ENCODE peak calls at places on chromosome 13, in eight cellular contexts. One of them, this sample, is unnamed.

GRCh38 chr13:48578516-48579166 is 45.8 kb upstream of the RCBTB2 start:
- DNase-seq in HS-27A: no peak
- DNase-seq in RPMI7951: no peak
- DNase-seq in progenitor cell of endocrine pancreas: no peak
- DNase-seq in AG20443: no peak
- DNase-seq in ACHN: no peak
- DNase-seq in foreskin keratinocyte: no peak
- DNase-seq in stimulated activated naive CD8-positive, alpha-beta T cell treated with anti-CD3 and anti-CD28 coated beads, Interleukin-15, Interleukin-2, amounts not matched to agents 100 U/mL and 50 U/mL, for 24 hours: no peak
- DNase-seq in this sample: no peak

GRCh38 chr13:49351871-49352270 is 92.0 kb downstream of the CAB39L start:
- DNase-seq in progenitor cell of endocrine pancreas: no peak
- DNase-seq in AG20443: no peak
- DNase-seq in stimulated activated naive CD8-positive, alpha-beta T cell treated with anti-CD3 and anti-CD28 coated beads, Interleukin-15, Interleukin-2, amounts not matched to agents 100 U/mL and 50 U/mL, for 24 hours: no peak
- DNase-seq in ACHN: no peak
- DNase-seq in HS-27A: no peak
- DNase-seq in foreskin keratinocyte: no peak
- DNase-seq in RPMI7951: no peak
- DNase-seq in this sample: no peak

GRCh38 chr13:33434676-33435075 is 149.1 kb upstream of the STARD13 start:
- DNase-seq in foreskin keratinocyte: no peak
- DNase-seq in progenitor cell of endocrine pancreas: no peak
- DNase-seq in AG20443: no peak
- DNase-seq in stimulated activated naive CD8-positive, alpha-beta T cell treated with anti-CD3 and anti-CD28 coated beads, Interleukin-15, Interleukin-2, amounts not matched to agents 100 U/mL and 50 U/mL, for 24 hours: no peak
- DNase-seq in HS-27A: no peak
- DNase-seq in ACHN: no peak
- DNase-seq in RPMI7951: no peak
- DNase-seq in this sample: no peak

GRCh38 chr13:101267656-101268055 is 148.7 kb downstream of the NALCN start:
- DNase-seq in progenitor cell of endocrine pancreas: no peak
- DNase-seq in RPMI7951: peak; percentile 89
- DNase-seq in stimulated activated naive CD8-positive, alpha-beta T cell treated with anti-CD3 and anti-CD28 coated beads, Interleukin-15, Interleukin-2, amounts not matched to agents 100 U/mL and 50 U/mL, for 24 hours: no peak
- DNase-seq in foreskin keratinocyte: peak; percentile 58
- DNase-seq in HS-27A: no peak
- DNase-seq in AG20443: peak; percentile 47
- DNase-seq in ACHN: no peak
- DNase-seq in this sample: no peak

GRCh38 chr13:103194871-103195270 is 128.7 kb upstream of the SLC10A2 start:
- DNase-seq in AG20443: no peak
- DNase-seq in ACHN: no peak
- DNase-seq in HS-27A: no peak
- DNase-seq in foreskin keratinocyte: no peak
- DNase-seq in RPMI7951: no peak
- DNase-seq in stimulated activated naive CD8-positive, alpha-beta T cell treated with anti-CD3 and anti-CD28 coated beads, Interleukin-15, Interleukin-2, amounts not matched to agents 100 U/mL and 50 U/mL, for 24 hours: no peak
- DNase-seq in progenitor cell of endocrine pancreas: no peak
- DNase-seq in this sample: no peak

GRCh38 chr13:49615844-49616687 is 12.2 kb upstream of the ARL11 start:
- DNase-seq in foreskin keratinocyte: no peak
- DNase-seq in progenitor cell of endocrine pancreas: no peak
- DNase-seq in RPMI7951: no peak
- DNase-seq in AG20443: no peak
- DNase-seq in stimulated activated naive CD8-positive, alpha-beta T cell treated with anti-CD3 and anti-CD28 coated beads, Interleukin-15, Interleukin-2, amounts not matched to agents 100 U/mL and 50 U/mL, for 24 hours: no peak
- DNase-seq in ACHN: no peak
- DNase-seq in HS-27A: no peak
- DNase-seq in this sample: no peak

GRCh38 chr13:43567608-43568007 is 219.2 kb downstream of the ENOX1 start:
- DNase-seq in HS-27A: no peak
- DNase-seq in ACHN: no peak
- DNase-seq in foreskin keratinocyte: peak; percentile 52
- DNase-seq in AG20443: no peak
- DNase-seq in stimulated activated naive CD8-positive, alpha-beta T cell treated with anti-CD3 and anti-CD28 coated beads, Interleukin-15, Interleukin-2, amounts not matched to agents 100 U/mL and 50 U/mL, for 24 hours: no peak
- DNase-seq in progenitor cell of endocrine pancreas: no peak
- DNase-seq in RPMI7951: peak; percentile 2
- DNase-seq in this sample: no peak

GRCh38 chr13:112619730-112620639 is 32.0 kb upstream of the TUBGCP3 start:
- DNase-seq in stimulated activated naive CD8-positive, alpha-beta T cell treated with anti-CD3 and anti-CD28 coated beads, Interleukin-15, Interleukin-2, amounts not matched to agents 100 U/mL and 50 U/mL, for 24 hours: no peak
- DNase-seq in ACHN: no peak
- DNase-seq in progenitor cell of endocrine pancreas: peak; percentile 36
- DNase-seq in foreskin keratinocyte: peak; percentile 17
- DNase-seq in RPMI7951: no peak
- DNase-seq in AG20443: no peak
- DNase-seq in HS-27A: no peak
- DNase-seq in this sample: no peak

GRCh38 chr13:25371608-25372274 is at the start of gene ATP8A2:
- DNase-seq in HS-27A: no peak
- DNase-seq in AG20443: peak; percentile 49
- DNase-seq in RPMI7951: no peak
- DNase-seq in progenitor cell of endocrine pancreas: peak; percentile 17
- DNase-seq in foreskin keratinocyte: no peak
- DNase-seq in stimulated activated naive CD8-positive, alpha-beta T cell treated with anti-CD3 and anti-CD28 coated beads, Interleukin-15, Interleukin-2, amounts not matched to agents 100 U/mL and 50 U/mL, for 24 hours: no peak
- DNase-seq in ACHN: peak; percentile 3
- DNase-seq in this sample: peak; percentile 45

GRCh38 chr13:40565282-40566148 is 100.9 kb downstream of the FOXO1 start:
- DNase-seq in AG20443: no peak
- DNase-seq in RPMI7951: peak; percentile 11
- DNase-seq in stimulated activated naive CD8-positive, alpha-beta T cell treated with anti-CD3 and anti-CD28 coated beads, Interleukin-15, Interleukin-2, amounts not matched to agents 100 U/mL and 50 U/mL, for 24 hours: peak; percentile 20
- DNase-seq in ACHN: no peak
- DNase-seq in progenitor cell of endocrine pancreas: no peak
- DNase-seq in foreskin keratinocyte: peak; percentile 18
- DNase-seq in HS-27A: no peak
- DNase-seq in this sample: no peak

GRCh38 chr13:28753208-28753892 is 34.6 kb upstream of the SLC46A3 start:
- DNase-seq in foreskin keratinocyte: peak; percentile 85
- DNase-seq in stimulated activated naive CD8-positive, alpha-beta T cell treated with anti-CD3 and anti-CD28 coated beads, Interleukin-15, Interleukin-2, amounts not matched to agents 100 U/mL and 50 U/mL, for 24 hours: no peak
- DNase-seq in AG20443: peak; percentile 90
- DNase-seq in progenitor cell of endocrine pancreas: no peak
- DNase-seq in RPMI7951: peak; percentile 95
- DNase-seq in ACHN: peak; percentile 85
- DNase-seq in HS-27A: peak; percentile 53
- DNase-seq in this sample: no peak

GRCh38 chr13:72586519-72586918 is 140.9 kb downstream of the MZT1 start:
- DNase-seq in RPMI7951: no peak
- DNase-seq in HS-27A: no peak
- DNase-seq in ACHN: no peak
- DNase-seq in stimulated activated naive CD8-positive, alpha-beta T cell treated with anti-CD3 and anti-CD28 coated beads, Interleukin-15, Interleukin-2, amounts not matched to agents 100 U/mL and 50 U/mL, for 24 hours: no peak
- DNase-seq in progenitor cell of endocrine pancreas: no peak
- DNase-seq in foreskin keratinocyte: no peak
- DNase-seq in AG20443: no peak
- DNase-seq in this sample: no peak

GRCh38 chr13:29713841-29714240 is 118.4 kb upstream of the SLC7A1 start:
- DNase-seq in foreskin keratinocyte: peak; percentile 24
- DNase-seq in RPMI7951: peak; percentile 26
- DNase-seq in progenitor cell of endocrine pancreas: no peak
- DNase-seq in stimulated activated naive CD8-positive, alpha-beta T cell treated with anti-CD3 and anti-CD28 coated beads, Interleukin-15, Interleukin-2, amounts not matched to agents 100 U/mL and 50 U/mL, for 24 hours: no peak
- DNase-seq in AG20443: peak; percentile 34
- DNase-seq in HS-27A: no peak
- DNase-seq in ACHN: peak; percentile 2
- DNase-seq in this sample: no peak

GRCh38 chr13:113905942-113906341 is 42.1 kb upstream of the GAS6 start:
- DNase-seq in ACHN: no peak
- DNase-seq in stimulated activated naive CD8-positive, alpha-beta T cell treated with anti-CD3 and anti-CD28 coated beads, Interleukin-15, Interleukin-2, amounts not matched to agents 100 U/mL and 50 U/mL, for 24 hours: no peak
- DNase-seq in foreskin keratinocyte: no peak
- DNase-seq in AG20443: no peak
- DNase-seq in progenitor cell of endocrine pancreas: no peak
- DNase-seq in HS-27A: no peak
- DNase-seq in RPMI7951: no peak
- DNase-seq in this sample: no peak

GRCh38 chr13:49821216-49821820 is 28.8 kb upstream of the KPNA3 start:
- DNase-seq in foreskin keratinocyte: no peak
- DNase-seq in HS-27A: no peak
- DNase-seq in progenitor cell of endocrine pancreas: no peak
- DNase-seq in AG20443: no peak
- DNase-seq in ACHN: no peak
- DNase-seq in stimulated activated naive CD8-positive, alpha-beta T cell treated with anti-CD3 and anti-CD28 coated beads, Interleukin-15, Interleukin-2, amounts not matched to agents 100 U/mL and 50 U/mL, for 24 hours: no peak
- DNase-seq in RPMI7951: peak; percentile 42
- DNase-seq in this sample: no peak

GRCh38 chr13:36718146-36718545 is 44.3 kb downstream of the SERTM1 start:
- DNase-seq in foreskin keratinocyte: peak; percentile 15
- DNase-seq in stimulated activated naive CD8-positive, alpha-beta T cell treated with anti-CD3 and anti-CD28 coated beads, Interleukin-15, Interleukin-2, amounts not matched to agents 100 U/mL and 50 U/mL, for 24 hours: no peak
- DNase-seq in progenitor cell of endocrine pancreas: no peak
- DNase-seq in AG20443: no peak
- DNase-seq in RPMI7951: peak; percentile 41
- DNase-seq in ACHN: no peak
- DNase-seq in HS-27A: no peak
- DNase-seq in this sample: no peak

GRCh38 chr13:107788464-107789165 is 426.7 kb downstream of the LIG4 start:
- DNase-seq in AG20443: no peak
- DNase-seq in progenitor cell of endocrine pancreas: no peak
- DNase-seq in RPMI7951: no peak
- DNase-seq in foreskin keratinocyte: no peak
- DNase-seq in ACHN: no peak
- DNase-seq in HS-27A: no peak
- DNase-seq in stimulated activated naive CD8-positive, alpha-beta T cell treated with anti-CD3 and anti-CD28 coated beads, Interleukin-15, Interleukin-2, amounts not matched to agents 100 U/mL and 50 U/mL, for 24 hours: no peak
- DNase-seq in this sample: no peak

GRCh38 chr13:20446405-20446804 is 79.3 kb downstream of the CRYL1 start:
- DNase-seq in HS-27A: no peak
- DNase-seq in progenitor cell of endocrine pancreas: no peak
- DNase-seq in stimulated activated naive CD8-positive, alpha-beta T cell treated with anti-CD3 and anti-CD28 coated beads, Interleukin-15, Interleukin-2, amounts not matched to agents 100 U/mL and 50 U/mL, for 24 hours: no peak
- DNase-seq in ACHN: no peak
- DNase-seq in foreskin keratinocyte: no peak
- DNase-seq in AG20443: no peak
- DNase-seq in RPMI7951: no peak
- DNase-seq in this sample: no peak